ENCODE peak calls at places on chromosomes 1 and 21, in seven cellular contexts. A is activated CD4-positive, alpha-beta T cell treated with anti-CD3 and anti-CD28 coated beads, Interleukin-2, amount 50 U/mL, for 4 hours; D is GM06990; I is stimulated activated naive B cell treated with anti-CD40 and anti-IgM and Interleukin-4, amounts not matched to agents 10 μg/mL and 1 μg/mL and 100 μg/mL, for 72 hours; H is T-helper 1 cell; S is GDM1; B is hepatocyte. J is an unnamed sample.

GRCh38 chr1:166167395-166167922 is 658 bp upstream of the FAM78B start:
- DNase-seq in A (no peak), D (no peak), I (no peak), H (no peak), S (no peak), B (no peak), J (peak)

GRCh38 chr1:10171105-10171767 is 39.1 kb upstream of the KIF1B start:
- DNase-seq in A (no peak), D (no peak), I (no peak), H (no peak), S (no peak), B (no peak), J (no peak)

GRCh38 chr1:233113009-233113712 is 162.8 kb downstream of the NTPCR start:
- DNase-seq in A (no peak), D (peak), I (no peak), H (no peak), S (peak), B (peak), J (no peak)

GRCh38 chr1:58041621-58042020 is 504.9 kb downstream of the OMA1 start:
- DNase-seq in A (no peak), D (no peak), I (no peak), H (no peak), S (no peak), B (peak), J (no peak)

GRCh38 chr1:29785554-29785953 is 549.2 kb downstream of the PTPRU start:
- DNase-seq in A (no peak), D (no peak), I (no peak), H (no peak), S (no peak), B (no peak), J (no peak)

GRCh38 chr1:22129501-22130117 is 13.3 kb downstream of the WNT4 start:
- DNase-seq in A (no peak), D (no peak), I (no peak), H (no peak), S (no peak), B (no peak), J (no peak)

GRCh38 chr1:110123224-110123623 is 11.0 kb downstream of the UBL4B start:
- DNase-seq in A (no peak), D (no peak), I (no peak), H (no peak), S (no peak), B (no peak), J (no peak)

GRCh38 chr1:154962238-154962678 is 676 bp upstream of the PYGO2 start:
- DNase-seq in A (no peak), D (no peak), I (no peak), H (no peak), S (no peak), B (no peak), J (no peak)

GRCh38 chr1:86380257-86380861 is 15.8 kb downstream of the ODF2L start:
- DNase-seq in A (no peak), D (no peak), I (no peak), H (no peak), S (peak), B (peak), J (no peak)

GRCh38 chr1:244958593-244958992 is 94.2 kb upstream of the HNRNPU start:
- DNase-seq in A (no peak), D (no peak), I (no peak), H (no peak), S (no peak), B (no peak), J (no peak)

GRCh38 chr21:28991861-28992525 is 684 bp downstream of the LTN1 start:
- DNase-seq in A (no peak), D (no peak), I (no peak), H (no peak), S (no peak), B (peak), J (no peak)

GRCh38 chr1:195195423-195196057 is 1412.7 kb downstream of the KCNT2 start:
- DNase-seq in A (no peak), D (peak), I (peak), H (no peak), S (no peak), B (no peak), J (no peak)

GRCh38 chr1:155003766-155004351 is 1.3 kb downstream of the ZBTB7B start:
- DNase-seq in A (no peak), D (peak), I (no peak), H (no peak), S (no peak), B (peak), J (peak)

GRCh38 chr1:61926597-61926996 is 184.3 kb downstream of the PATJ start:
- DNase-seq in A (no peak), D (no peak), I (no peak), H (no peak), S (no peak), B (no peak), J (no peak)

GRCh38 chr1:54839824-54840223 is 38.7 kb upstream of the TTC22 start:
- DNase-seq in A (no peak), D (no peak), I (no peak), H (no peak), S (no peak), B (no peak), J (no peak)

GRCh38 chr21:34889287-34889536 is 159.9 kb downstream of the RUNX1 start:
- DNase-seq in A (peak), D (no peak), I (peak), H (peak), S (peak), B (peak), J (no peak)

GRCh38 chr1:20466231-20466630 is 19.8 kb downstream of the CAMK2N1 start:
- DNase-seq in A (no peak), D (no peak), I (no peak), H (no peak), S (no peak), B (no peak), J (no peak)

GRCh38 chr1:154191990-154192450 is at the start of gene TPM3:
- DNase-seq in A (no peak), D (no peak), I (no peak), H (no peak), S (no peak), B (no peak), J (no peak)

GRCh38 chr21:38741092-38741975 is 64.4 kb upstream of the ETS2 start:
- DNase-seq in A (no peak), D (no peak), I (no peak), H (no peak), S (no peak), B (no peak), J (no peak)

GRCh38 chr1:42399315-42400100 is 18.9 kb downstream of the RIMKLA start:
- DNase-seq in A (no peak), D (no peak), I (no peak), H (no peak), S (no peak), B (no peak), J (no peak)

GRCh38 chr1:156859523-156860112 is 701 bp upstream of the INSRR start:
- DNase-seq in A (no peak), D (no peak), I (no peak), H (no peak), S (no peak), B (no peak), J (no peak)

GRCh38 chr1:180912211-180912800 is 391 bp upstream of the KIAA1614 start:
- DNase-seq in A (no peak), D (no peak), I (no peak), H (no peak), S (no peak), B (peak), J (no peak)

GRCh38 chr21:31520506-31521163 is 138.9 kb upstream of the SOD1 start:
- DNase-seq in A (no peak), D (no peak), I (no peak), H (no peak), S (no peak), B (no peak), J (no peak)